ENCODE peak calls at places on chromosomes 13 and 19, in ten cellular contexts. T, C, B, G, K, H, A, U, N and E are unnamed samples.
A peak's percentile ranks its signal among the peaks of the same experiment; 100 is the strongest.

GRCh38 chr19:46972301-46972700 is 47.3 kb upstream of the NPAS1 start:
- DNase-seq in T (no peak), C (no peak), B (no peak), G (no peak), K (no peak), H (peak; percentile 61), A (no peak), U (peak; percentile 60), N (no peak), E (no peak)

GRCh38 chr19:7852851-7853759 is 21.1 kb downstream of the PRR36 start:
- DNase-seq in T (no peak), C (peak; percentile 65), B (peak; percentile 68), G (peak; percentile 83), K (peak; percentile 50), H (peak; percentile 86), A (peak; percentile 96), U (peak; percentile 65), N (no peak), E (no peak)

GRCh38 chr13:114119196-114119595 is 13.2 kb downstream of the RASA3 start:
- DNase-seq in T (no peak), C (no peak), B (no peak), G (peak; percentile 90), K (no peak), H (peak; percentile 84), A (no peak), U (peak; percentile 93), N (no peak), E (no peak)

GRCh38 chr19:29015569-29015968 is 197.4 kb downstream of the UQCRFS1 start:
- DNase-seq in T (no peak), C (no peak), B (no peak), G (no peak), K (no peak), H (no peak), A (no peak), U (no peak), N (no peak), E (no peak)

GRCh38 chr13:38872693-38873092 is 117.9 kb downstream of the STOML3 start:
- DNase-seq in T (no peak), C (peak; percentile 15), B (peak; percentile 66), G (peak; percentile 63), K (no peak), H (peak; percentile 3), A (peak; percentile 37), U (peak; percentile 51), N (no peak), E (peak; percentile 5)

GRCh38 chr19:39704181-39705044 is at the start of gene LGALS14:
- DNase-seq in T (no peak), C (no peak), B (no peak), G (no peak), K (no peak), H (no peak), A (no peak), U (no peak), N (no peak), E (no peak)

GRCh38 chr19:17957887-17958286 is 9.0 kb upstream of the KCNN1 start:
- DNase-seq in T (no peak), C (no peak), B (no peak), G (no peak), K (no peak), H (no peak), A (no peak), U (no peak), N (no peak), E (no peak)

GRCh38 chr19:18848860-18849661 is 17.3 kb downstream of the UPF1 start:
- DNase-seq in T (peak; percentile 24), C (no peak), B (peak; percentile 72), G (no peak), K (no peak), H (peak; percentile 80), A (no peak), U (peak; percentile 72), N (peak; percentile 74), E (peak; percentile 70)

GRCh38 chr19:2289714-2290435 is 7.9 kb upstream of the PEAK3 start:
- DNase-seq in T (no peak), C (peak; percentile 32), B (no peak), G (peak; percentile 39), K (peak; percentile 25), H (no peak), A (no peak), U (no peak), N (no peak), E (no peak)

GRCh38 chr13:62243146-62243545 is 827.5 kb upstream of the PCDH20 start:
- DNase-seq in T (no peak), C (no peak), B (no peak), G (no peak), K (no peak), H (no peak), A (no peak), U (no peak), N (no peak), E (no peak)

GRCh38 chr13:36275190-36276002 is 22.2 kb downstream of the CCDC169 start:
- DNase-seq in T (no peak), C (no peak), B (peak; percentile 21), G (peak; percentile 79), K (no peak), H (peak; percentile 36), A (no peak), U (peak; percentile 90), N (no peak), E (no peak)

GRCh38 chr19:12187625-12188024 is 24.7 kb downstream of the ZNF136 start:
- DNase-seq in T (no peak), C (no peak), B (no peak), G (no peak), K (no peak), H (no peak), A (no peak), U (no peak), N (no peak), E (no peak)

GRCh38 chr13:99275093-99275469 is 16.9 kb upstream of the GPR18 start:
- DNase-seq in T (no peak), C (no peak), B (no peak), G (peak; percentile 90), K (no peak), H (peak; percentile 67), A (no peak), U (peak; percentile 74), N (no peak), E (no peak)

GRCh38 chr13:69999875-70000274 is 107.8 kb upstream of the ATXN8OS start:
- DNase-seq in T (no peak), C (no peak), B (no peak), G (no peak), K (no peak), H (no peak), A (no peak), U (no peak), N (no peak), E (no peak)

GRCh38 chr13:20825476-20825875 is 51.7 kb upstream of the EEF1AKMT1 start:
- DNase-seq in T (no peak), C (no peak), B (no peak), G (peak; percentile 76), K (no peak), H (no peak), A (no peak), U (peak; percentile 61), N (no peak), E (no peak)